ENCODE peak calls at places on chromosome 9, in five cellular contexts. One of them, this sample, is unnamed.

GRCh38 chr9:114786251-114786650 is 19.6 kb downstream of the TNFSF15 start:
- DNase-seq in mesendoderm: no peak
- DNase-seq in fibroblast of the aortic adventitia: peak; percentile 14
- DNase-seq in GM23248: no peak
- DNase-seq in thyroid gland: no peak
- DNase-seq in this sample: no peak

GRCh38 chr9:134972140-134972539 is 54.4 kb upstream of the FCN1 start:
- DNase-seq in mesendoderm: no peak
- DNase-seq in GM23248: no peak
- DNase-seq in fibroblast of the aortic adventitia: no peak
- DNase-seq in thyroid gland: no peak
- DNase-seq in this sample: no peak

GRCh38 chr9:125425176-125425897 is 163.7 kb downstream of the GAPVD1 start:
- DNase-seq in fibroblast of the aortic adventitia: no peak
- DNase-seq in thyroid gland: no peak
- DNase-seq in mesendoderm: no peak
- DNase-seq in GM23248: no peak
- DNase-seq in this sample: no peak

GRCh38 chr9:134960701-134961181 is 43.0 kb upstream of the FCN1 start:
- DNase-seq in GM23248: no peak
- DNase-seq in mesendoderm: no peak
- DNase-seq in thyroid gland: no peak
- DNase-seq in fibroblast of the aortic adventitia: no peak
- DNase-seq in this sample: no peak

GRCh38 chr9:38284768-38285080 is 107.8 kb upstream of the ALDH1B1 start:
- DNase-seq in mesendoderm: no peak
- DNase-seq in thyroid gland: no peak
- DNase-seq in fibroblast of the aortic adventitia: no peak
- DNase-seq in GM23248: no peak
- DNase-seq in this sample: no peak

GRCh38 chr9:126684345-126684744 is 70.6 kb downstream of the LMX1B start:
- DNase-seq in fibroblast of the aortic adventitia: no peak
- DNase-seq in thyroid gland: no peak
- DNase-seq in GM23248: no peak
- DNase-seq in mesendoderm: no peak
- DNase-seq in this sample: no peak

GRCh38 chr9:115353681-115354080 is 235.7 kb upstream of the TNC start:
- DNase-seq in fibroblast of the aortic adventitia: no peak
- DNase-seq in mesendoderm: no peak
- DNase-seq in thyroid gland: no peak
- DNase-seq in GM23248: no peak
- DNase-seq in this sample: no peak

GRCh38 chr9:111661802-111662491 is 542 bp downstream of the GNG10 start:
- DNase-seq in GM23248: peak; percentile 73
- DNase-seq in fibroblast of the aortic adventitia: peak; percentile 24
- DNase-seq in mesendoderm: peak; percentile 68
- DNase-seq in thyroid gland: peak; percentile 46
- DNase-seq in this sample: peak; percentile 40

GRCh38 chr9:33988219-33988890 is 60.3 kb downstream of the UBAP2 start:
- DNase-seq in mesendoderm: no peak
- DNase-seq in thyroid gland: no peak
- DNase-seq in fibroblast of the aortic adventitia: no peak
- DNase-seq in GM23248: peak; percentile 1
- DNase-seq in this sample: no peak

GRCh38 chr9:137103206-137103999 is 11.1 kb downstream of the DPP7 start:
- DNase-seq in mesendoderm: no peak
- DNase-seq in GM23248: no peak
- DNase-seq in thyroid gland: no peak
- DNase-seq in fibroblast of the aortic adventitia: no peak
- DNase-seq in this sample: no peak

GRCh38 chr9:108894225-108894997 is 32.3 kb downstream of the ACTL7A start:
- DNase-seq in fibroblast of the aortic adventitia: no peak
- DNase-seq in mesendoderm: no peak
- DNase-seq in GM23248: no peak
- DNase-seq in thyroid gland: no peak
- DNase-seq in this sample: no peak

DNA sequence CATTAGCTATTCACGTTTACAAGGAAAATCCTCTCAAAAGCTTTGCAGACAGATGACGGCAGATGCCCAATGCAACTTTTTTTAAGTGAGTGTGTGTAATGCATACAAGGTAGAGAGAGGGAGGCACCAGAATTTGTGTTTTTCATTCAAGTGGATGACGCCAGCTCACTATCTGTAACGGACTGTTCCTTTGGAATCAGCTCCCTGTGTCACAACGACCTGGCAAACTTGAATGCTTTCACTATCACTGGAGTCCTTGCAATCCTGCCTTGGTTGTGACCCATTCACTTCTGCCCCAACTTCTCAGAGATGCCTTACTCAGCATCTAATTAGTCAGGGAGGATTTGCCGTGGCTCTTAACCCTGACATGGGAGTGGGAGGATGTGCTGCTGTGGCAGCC is 148.5 kb downstream of the BNC2 start:
- DNase-seq in thyroid gland: peak; percentile 69
- DNase-seq in GM23248: peak; percentile 91
- DNase-seq in mesendoderm: no peak
- DNase-seq in fibroblast of the aortic adventitia: peak; percentile 93
- DNase-seq in this sample: no peak
- H3K4me3 ChIP-seq in thyroid gland: no peak overlapping the region
- H3K4me3 ChIP-seq in GM23248: peak overlapping the region; percentile 64
- H3K4me3 ChIP-seq in mesendoderm: no peak overlapping the region
- H3K4me3 ChIP-seq in fibroblast of the aortic adventitia: peak overlapping the region; percentile 31
- H3K4me3 ChIP-seq in this sample: no peak overlapping the region

DNA sequence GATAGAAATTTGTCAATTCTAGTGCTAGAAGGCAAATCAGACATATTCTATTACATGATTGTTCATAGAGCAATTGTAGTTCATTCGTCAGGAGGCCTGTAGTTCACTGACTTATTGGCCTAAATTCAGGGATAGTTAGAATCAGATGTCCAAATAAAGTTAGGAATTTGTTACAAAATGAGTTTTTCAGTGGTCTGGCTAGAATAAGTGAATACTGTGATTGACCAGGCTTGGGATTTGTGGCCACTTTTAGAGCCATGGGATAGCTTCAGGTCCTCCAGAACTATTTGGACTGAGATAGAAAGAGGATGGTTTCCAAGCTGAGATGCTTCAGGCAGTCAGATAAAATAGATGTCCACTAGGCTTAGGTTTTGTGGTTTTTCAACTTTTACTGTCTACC is 199.1 kb upstream of the MPDZ start:
- DNase-seq in thyroid gland: no peak
- DNase-seq in mesendoderm: no peak
- DNase-seq in fibroblast of the aortic adventitia: peak; percentile 13
- DNase-seq in GM23248: no peak
- DNase-seq in this sample: no peak
- H3K4me3 ChIP-seq in thyroid gland: no peak overlapping the region
- H3K4me3 ChIP-seq in mesendoderm: no peak overlapping the region
- H3K4me3 ChIP-seq in fibroblast of the aortic adventitia: no peak overlapping the region
- H3K4me3 ChIP-seq in GM23248: no peak overlapping the region
- H3K4me3 ChIP-seq in this sample: no peak overlapping the region

DNA sequence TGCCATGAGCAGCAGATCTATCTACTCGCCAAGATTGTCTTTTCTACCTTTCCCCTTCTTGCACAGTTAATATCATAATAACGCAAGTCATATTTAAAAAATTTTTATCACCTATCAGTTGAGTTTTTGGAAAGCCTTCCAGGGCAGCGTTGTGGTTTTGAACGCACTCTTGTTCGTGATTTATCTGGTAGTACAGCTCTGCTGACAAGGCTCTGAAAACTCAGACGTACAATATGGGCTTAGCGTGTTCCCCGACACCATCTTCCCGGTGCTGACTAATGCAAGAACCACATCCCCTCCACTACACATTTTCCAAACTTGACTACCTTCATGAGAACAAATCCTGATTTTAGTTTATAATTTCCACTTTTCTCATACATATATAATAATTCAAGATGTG is 1.6 kb upstream of the NFIL3 start:
- DNase-seq in mesendoderm: no peak
- DNase-seq in fibroblast of the aortic adventitia: no peak
- DNase-seq in GM23248: peak; percentile 34
- DNase-seq in thyroid gland: no peak
- DNase-seq in this sample: no peak
- H3K4me3 ChIP-seq in mesendoderm: no peak overlapping the region
- H3K4me3 ChIP-seq in fibroblast of the aortic adventitia: no peak overlapping the region
- H3K4me3 ChIP-seq in GM23248: peak overlapping the region; percentile 91
- H3K4me3 ChIP-seq in thyroid gland: no peak overlapping the region
- H3K4me3 ChIP-seq in this sample: peak overlapping the region; percentile 63

DNA sequence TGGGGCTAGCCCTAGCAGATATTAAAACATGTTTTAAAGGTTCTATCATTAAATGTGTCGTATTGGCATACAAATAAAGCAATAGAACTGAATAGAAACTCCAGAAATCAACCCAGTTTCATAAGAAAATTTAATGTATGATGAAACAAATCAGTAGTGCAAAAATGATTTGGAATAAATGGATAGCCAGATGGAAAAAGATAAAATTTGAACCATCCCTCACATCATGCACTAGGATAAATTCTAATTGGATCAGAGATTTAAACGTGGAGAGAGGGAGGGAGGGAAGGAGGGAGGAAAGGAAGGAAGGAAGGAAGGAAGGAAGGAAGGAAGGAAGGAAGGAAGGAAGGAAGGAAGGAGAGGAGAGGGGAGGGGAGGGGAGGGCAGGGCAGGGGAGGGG is 235.3 kb downstream of the SEC61B start:
- DNase-seq in fibroblast of the aortic adventitia: no peak
- DNase-seq in mesendoderm: no peak
- DNase-seq in thyroid gland: no peak
- DNase-seq in GM23248: no peak
- DNase-seq in this sample: no peak
- H3K4me3 ChIP-seq in fibroblast of the aortic adventitia: no peak overlapping the region
- H3K4me3 ChIP-seq in mesendoderm: no peak overlapping the region
- H3K4me3 ChIP-seq in thyroid gland: no peak overlapping the region
- H3K4me3 ChIP-seq in GM23248: no peak overlapping the region
- H3K4me3 ChIP-seq in this sample: no peak overlapping the region

GRCh38 chr9:133332381-133332730 is 3.6 kb downstream of the SURF6 start:
- DNase-seq in mesendoderm: no peak
- DNase-seq in fibroblast of the aortic adventitia: no peak
- DNase-seq in GM23248: no peak
- DNase-seq in thyroid gland: no peak
- DNase-seq in this sample: no peak

GRCh38 chr9:133333566-133333965 is 2.4 kb downstream of the SURF6 start:
- DNase-seq in fibroblast of the aortic adventitia: no peak
- DNase-seq in thyroid gland: no peak
- DNase-seq in mesendoderm: no peak
- DNase-seq in GM23248: no peak
- DNase-seq in this sample: no peak

GRCh38 chr9:133333011-133333410 is 3.0 kb downstream of the SURF6 start:
- DNase-seq in thyroid gland: no peak
- DNase-seq in fibroblast of the aortic adventitia: no peak
- DNase-seq in GM23248: no peak
- DNase-seq in mesendoderm: no peak
- DNase-seq in this sample: no peak

GRCh38 chr9:133335924-133336811 is at the start of gene SURF6:
- DNase-seq in thyroid gland: peak; percentile 92
- DNase-seq in fibroblast of the aortic adventitia: peak; percentile 79
- DNase-seq in GM23248: peak; percentile 97
- DNase-seq in mesendoderm: peak; percentile 97
- DNase-seq in this sample: peak; percentile 94

GRCh38 chr9:133334161-133334560 is 1.8 kb downstream of the SURF6 start:
- DNase-seq in thyroid gland: no peak
- DNase-seq in GM23248: no peak
- DNase-seq in mesendoderm: peak; percentile 65
- DNase-seq in fibroblast of the aortic adventitia: no peak
- DNase-seq in this sample: peak; percentile 88
- H3K4me3 ChIP-seq in thyroid gland: no peak overlapping the region
- H3K4me3 ChIP-seq in GM23248: peak overlapping the region; percentile 98
- H3K4me3 ChIP-seq in mesendoderm: no peak overlapping the region
- H3K4me3 ChIP-seq in fibroblast of the aortic adventitia: no peak overlapping the region
- H3K4me3 ChIP-seq in this sample: no peak overlapping the region

This sample was measured in colonic mucosa.